ENCODE peak calls at places on chromosome 14, in four cellular contexts. G is anterior cingulate cortex, Y is activated T-helper 1 cell treated with Interleukin-2 at 50 U/mL for 16 hours, X is NCI-H460. V is an unnamed sample.

GRCh38 chr14:105591052-105591451 is 64.7 kb downstream of the TMEM121 start:
- DNase-seq in X (no peak), Y (no peak), G (no peak), V (no peak)

GRCh38 chr14:96135285-96135684 is 69.4 kb upstream of the BDKRB2 start:
- DNase-seq in G (no peak), Y (no peak), X (no peak), V (no peak)

GRCh38 chr14:92532490-92533163 is 19.0 kb downstream of the RIN3 start:
- DNase-seq in G (no peak), Y (no peak), X (no peak), V (no peak)

GRCh38 chr14:88085736-88086135 is 80.8 kb downstream of the GPR65 start:
- DNase-seq in G (no peak), X (no peak), Y (no peak), V (no peak)

GRCh38 chr14:35786856-35787255 is 22.2 kb downstream of the RALGAPA1 start:
- DNase-seq in G (no peak), X (no peak), Y (no peak), V (no peak)

GRCh38 chr14:104975481-104976197 is 2.5 kb downstream of the AHNAK2 start:
- DNase-seq in Y (no peak), X (no peak), G (no peak), V (no peak)

GRCh38 chr14:44732144-44732543 is 225.1 kb upstream of the FSCB start:
- DNase-seq in X (no peak), Y (no peak), G (no peak), V (no peak)

GRCh38 chr14:73140924-73141323 is 4.6 kb downstream of the PSEN1 start:
- DNase-seq in X (no peak), Y (no peak), G (no peak), V (no peak)

GRCh38 chr14:99513946-99514551 is 32.8 kb downstream of the CCNK start:
- DNase-seq in Y (no peak), G (no peak), X (no peak), V (no peak)

GRCh38 chr14:105439710-105440553 is 20.3 kb downstream of the MTA1 start:
- DNase-seq in X (peak), Y (no peak), G (peak), V (no peak)

GRCh38 chr14:74265312-74265965 is 26.2 kb downstream of the VSX2 start:
- DNase-seq in X (no peak), Y (no peak), G (no peak), V (no peak)

GRCh38 chr14:22386924-22387775 is 201.9 kb downstream of the DAD1 start:
- DNase-seq in X (peak), Y (no peak), G (peak), V (no peak)

GRCh38 chr14:91744068-91744480 is 12.2 kb upstream of the CATSPERB start:
- DNase-seq in X (no peak), Y (no peak), G (no peak), V (no peak)

GRCh38 chr14:89504602-89505320 is 87.7 kb upstream of the FOXN3 start:
- DNase-seq in X (no peak), Y (no peak), G (no peak), V (no peak)

GRCh38 chr14:97580923-97581495 is 783.8 kb downstream of the VRK1 start:
- DNase-seq in G (no peak), Y (no peak), X (no peak), V (no peak)

GRCh38 chr14:87000071-87000470 is 992.9 kb downstream of the GALC start:
- DNase-seq in Y (no peak), X (no peak), G (no peak), V (no peak)

GRCh38 chr14:64234877-64235651 is 59.1 kb downstream of the ESR2 start:
- DNase-seq in X (no peak), G (no peak), Y (no peak), V (no peak)

GRCh38 chr14:68147331-68147730 is 327.8 kb downstream of the RAD51B start:
- DNase-seq in G (no peak), X (no peak), Y (no peak), V (no peak)

GRCh38 chr14:106294324-106294723 is 767.9 kb downstream of the TMEM121 start:
- DNase-seq in X (no peak), G (no peak), Y (no peak), V (no peak)

GRCh38 chr14:76080009-76080408 is 71.7 kb upstream of the GPATCH2L start:
- DNase-seq in Y (no peak), G (peak), X (no peak), V (no peak)

GRCh38 chr14:30211326-30211725 is 283.7 kb upstream of the PRKD1 start:
- DNase-seq in Y (no peak), X (no peak), G (no peak), V (no peak)

GRCh38 chr14:67510121-67510520 is 21.6 kb upstream of the TMEM229B start:
- DNase-seq in G (no peak), X (no peak), Y (no peak), V (no peak)

GRCh38 chr14:90968025-90968424 is 92.4 kb downstream of the RPS6KA5 start:
- DNase-seq in Y (no peak), G (no peak), X (peak), V (no peak)

GRCh38 chr14:100629098-100629497 is 41.9 kb upstream of the BEGAIN start:
- DNase-seq in X (no peak), G (peak), Y (no peak), V (no peak)

GRCh38 chr14:22471545-22472121 is 117.4 kb downstream of the DAD1 start:
- DNase-seq in X (peak), G (peak), Y (no peak), V (no peak)

GRCh38 chr14:88960528-88960927 is 136.1 kb downstream of the TTC8 start:
- DNase-seq in X (no peak), Y (no peak), G (no peak), V (no peak)

GRCh38 chr14:90758959-90759358 is 57.3 kb downstream of the TTC7B start:
- DNase-seq in X (no peak), G (no peak), Y (no peak), V (no peak)

GRCh38 chr14:65352964-65353530 is 59.5 kb upstream of the FUT8 start:
- DNase-seq in G (peak), X (no peak), Y (no peak), V (no peak)

GRCh38 chr14:105853089-105853906 is 326.9 kb downstream of the TMEM121 start:
- DNase-seq in X (no peak), G (no peak), Y (no peak), V (no peak)

GRCh38 chr14:35346738-35347322 is 54.6 kb downstream of the PSMA6 start:
- DNase-seq in Y (no peak), X (no peak), G (no peak), V (no peak)

GRCh38 chr14:97120204-97121120 is 323.3 kb downstream of the VRK1 start:
- DNase-seq in G (no peak), X (no peak), Y (peak), V (no peak)

V was measured in cortex of kidney.